ENCODE peak calls at places on chromosomes 6 and 20, in eight cellular contexts. One of them, this sample, is unnamed.

GRCh38 chr6:15826814-15827213 is 164.0 kb upstream of the DTNBP1 start:
- DNase-seq in germinal center: no peak
- DNase-seq in EL: no peak
- DNase-seq in kidney: no peak
- DNase-seq in iris pigment epithelial cell: no peak
- DNase-seq in activated T-cell treated with anti-CD3 and anti-CD28 coated beads, Interleukin-2, amount 50 U/mL, for 72 hours: no peak
- DNase-seq in tibial artery: no peak
- DNase-seq in fibroblast of lung: no peak
- DNase-seq in this sample: no peak

GRCh38 chr6:142926494-142927273 is 18.3 kb downstream of the HIVEP2 start:
- DNase-seq in germinal center: peak; percentile 84
- DNase-seq in EL: peak; percentile 93
- DNase-seq in kidney: peak; percentile 96
- DNase-seq in iris pigment epithelial cell: peak; percentile 95
- DNase-seq in activated T-cell treated with anti-CD3 and anti-CD28 coated beads, Interleukin-2, amount 50 U/mL, for 72 hours: peak; percentile 86
- DNase-seq in tibial artery: peak; percentile 92
- DNase-seq in fibroblast of lung: peak; percentile 94
- DNase-seq in this sample: peak; percentile 94

GRCh38 chr6:142013875-142014495 is 118.7 kb upstream of the GJE1 start:
- DNase-seq in germinal center: no peak
- DNase-seq in EL: peak; percentile 36
- DNase-seq in kidney: no peak
- DNase-seq in iris pigment epithelial cell: no peak
- DNase-seq in activated T-cell treated with anti-CD3 and anti-CD28 coated beads, Interleukin-2, amount 50 U/mL, for 72 hours: no peak
- DNase-seq in tibial artery: no peak
- DNase-seq in fibroblast of lung: no peak
- DNase-seq in this sample: no peak

GRCh38 chr20:4835244-4836177 is 113.8 kb downstream of the PRND start:
- DNase-seq in germinal center: no peak
- DNase-seq in EL: no peak
- DNase-seq in kidney: peak; percentile 82
- DNase-seq in iris pigment epithelial cell: no peak
- DNase-seq in activated T-cell treated with anti-CD3 and anti-CD28 coated beads, Interleukin-2, amount 50 U/mL, for 72 hours: no peak
- DNase-seq in tibial artery: peak; percentile 80
- DNase-seq in fibroblast of lung: peak; percentile 58
- DNase-seq in this sample: no peak

GRCh38 chr20:60116128-60116909 is 158.1 kb downstream of the CDH26 start:
- DNase-seq in germinal center: no peak
- DNase-seq in EL: no peak
- DNase-seq in kidney: no peak
- DNase-seq in iris pigment epithelial cell: no peak
- DNase-seq in activated T-cell treated with anti-CD3 and anti-CD28 coated beads, Interleukin-2, amount 50 U/mL, for 72 hours: no peak
- DNase-seq in tibial artery: no peak
- DNase-seq in fibroblast of lung: no peak
- DNase-seq in this sample: no peak

GRCh38 chr6:100382767-100383195 is 81.9 kb downstream of the SIM1 start:
- DNase-seq in germinal center: no peak
- DNase-seq in EL: no peak
- DNase-seq in kidney: no peak
- DNase-seq in iris pigment epithelial cell: no peak
- DNase-seq in activated T-cell treated with anti-CD3 and anti-CD28 coated beads, Interleukin-2, amount 50 U/mL, for 72 hours: no peak
- DNase-seq in tibial artery: no peak
- DNase-seq in fibroblast of lung: no peak
- DNase-seq in this sample: no peak

GRCh38 chr20:54161008-54161820 is 12.6 kb downstream of the CYP24A1 start:
- DNase-seq in germinal center: no peak
- DNase-seq in EL: no peak
- DNase-seq in kidney: no peak
- DNase-seq in iris pigment epithelial cell: no peak
- DNase-seq in activated T-cell treated with anti-CD3 and anti-CD28 coated beads, Interleukin-2, amount 50 U/mL, for 72 hours: no peak
- DNase-seq in tibial artery: no peak
- DNase-seq in fibroblast of lung: no peak
- DNase-seq in this sample: no peak

GRCh38 chr6:112235956-112236355 is 18.4 kb downstream of the LAMA4 start:
- DNase-seq in germinal center: no peak
- DNase-seq in EL: no peak
- DNase-seq in kidney: no peak
- DNase-seq in iris pigment epithelial cell: peak; percentile 97
- DNase-seq in activated T-cell treated with anti-CD3 and anti-CD28 coated beads, Interleukin-2, amount 50 U/mL, for 72 hours: peak; percentile 79
- DNase-seq in tibial artery: no peak
- DNase-seq in fibroblast of lung: peak; percentile 81
- DNase-seq in this sample: no peak

GRCh38 chr6:16596890-16597331 is 164.3 kb downstream of the ATXN1 start:
- DNase-seq in germinal center: no peak
- DNase-seq in EL: no peak
- DNase-seq in kidney: no peak
- DNase-seq in iris pigment epithelial cell: no peak
- DNase-seq in activated T-cell treated with anti-CD3 and anti-CD28 coated beads, Interleukin-2, amount 50 U/mL, for 72 hours: no peak
- DNase-seq in tibial artery: no peak
- DNase-seq in fibroblast of lung: no peak
- DNase-seq in this sample: no peak

GRCh38 chr20:61767776-61768494 is 297.7 kb downstream of the TAF4 start:
- DNase-seq in germinal center: no peak
- DNase-seq in EL: no peak
- DNase-seq in kidney: no peak
- DNase-seq in iris pigment epithelial cell: no peak
- DNase-seq in activated T-cell treated with anti-CD3 and anti-CD28 coated beads, Interleukin-2, amount 50 U/mL, for 72 hours: no peak
- DNase-seq in tibial artery: peak; percentile 35
- DNase-seq in fibroblast of lung: no peak
- DNase-seq in this sample: no peak

GRCh38 chr20:35315199-35316020 is 23.2 kb upstream of the FAM83C start:
- DNase-seq in germinal center: no peak
- DNase-seq in EL: no peak
- DNase-seq in kidney: no peak
- DNase-seq in iris pigment epithelial cell: no peak
- DNase-seq in activated T-cell treated with anti-CD3 and anti-CD28 coated beads, Interleukin-2, amount 50 U/mL, for 72 hours: no peak
- DNase-seq in tibial artery: no peak
- DNase-seq in fibroblast of lung: no peak
- DNase-seq in this sample: no peak

GRCh38 chr6:379367-380181 is 12.0 kb upstream of the IRF4 start:
- DNase-seq in germinal center: no peak
- DNase-seq in EL: no peak
- DNase-seq in kidney: peak; percentile 89
- DNase-seq in iris pigment epithelial cell: no peak
- DNase-seq in activated T-cell treated with anti-CD3 and anti-CD28 coated beads, Interleukin-2, amount 50 U/mL, for 72 hours: no peak
- DNase-seq in tibial artery: no peak
- DNase-seq in fibroblast of lung: no peak
- DNase-seq in this sample: peak; percentile 77

GRCh38 chr6:127690588-127690987 is 113.6 kb downstream of the C6orf58 start:
- DNase-seq in germinal center: no peak
- DNase-seq in EL: no peak
- DNase-seq in kidney: no peak
- DNase-seq in iris pigment epithelial cell: no peak
- DNase-seq in activated T-cell treated with anti-CD3 and anti-CD28 coated beads, Interleukin-2, amount 50 U/mL, for 72 hours: no peak
- DNase-seq in tibial artery: no peak
- DNase-seq in fibroblast of lung: no peak
- DNase-seq in this sample: no peak

GRCh38 chr20:59770270-59770669 is 163.2 kb downstream of the SYCP2 start:
- DNase-seq in germinal center: no peak
- DNase-seq in EL: no peak
- DNase-seq in kidney: no peak
- DNase-seq in iris pigment epithelial cell: no peak
- DNase-seq in activated T-cell treated with anti-CD3 and anti-CD28 coated beads, Interleukin-2, amount 50 U/mL, for 72 hours: no peak
- DNase-seq in tibial artery: no peak
- DNase-seq in fibroblast of lung: no peak
- DNase-seq in this sample: no peak

GRCh38 chr6:1688396-1688795 is 78.7 kb downstream of the FOXC1 start:
- DNase-seq in germinal center: no peak
- DNase-seq in EL: no peak
- DNase-seq in kidney: no peak
- DNase-seq in iris pigment epithelial cell: no peak
- DNase-seq in activated T-cell treated with anti-CD3 and anti-CD28 coated beads, Interleukin-2, amount 50 U/mL, for 72 hours: no peak
- DNase-seq in tibial artery: no peak
- DNase-seq in fibroblast of lung: no peak
- DNase-seq in this sample: no peak

GRCh38 chr6:21633511-21634109 is 40.1 kb downstream of the SOX4 start:
- DNase-seq in germinal center: no peak
- DNase-seq in EL: no peak
- DNase-seq in kidney: no peak
- DNase-seq in iris pigment epithelial cell: no peak
- DNase-seq in activated T-cell treated with anti-CD3 and anti-CD28 coated beads, Interleukin-2, amount 50 U/mL, for 72 hours: no peak
- DNase-seq in tibial artery: no peak
- DNase-seq in fibroblast of lung: no peak
- DNase-seq in this sample: no peak

GRCh38 chr6:38033442-38033982 is 214.0 kb downstream of the ZFAND3 start:
- DNase-seq in germinal center: no peak
- DNase-seq in EL: no peak
- DNase-seq in kidney: no peak
- DNase-seq in iris pigment epithelial cell: no peak
- DNase-seq in activated T-cell treated with anti-CD3 and anti-CD28 coated beads, Interleukin-2, amount 50 U/mL, for 72 hours: no peak
- DNase-seq in tibial artery: no peak
- DNase-seq in fibroblast of lung: no peak
- DNase-seq in this sample: no peak

GRCh38 chr20:18041462-18041861 is 16.3 kb downstream of the OVOL2 start:
- DNase-seq in germinal center: no peak
- DNase-seq in EL: no peak
- DNase-seq in kidney: no peak
- DNase-seq in iris pigment epithelial cell: no peak
- DNase-seq in activated T-cell treated with anti-CD3 and anti-CD28 coated beads, Interleukin-2, amount 50 U/mL, for 72 hours: no peak
- DNase-seq in tibial artery: peak; percentile 48
- DNase-seq in fibroblast of lung: no peak
- DNase-seq in this sample: no peak

GRCh38 chr20:40284611-40285010 is 404.4 kb downstream of the MAFB start:
- DNase-seq in germinal center: no peak
- DNase-seq in EL: no peak
- DNase-seq in kidney: no peak
- DNase-seq in iris pigment epithelial cell: no peak
- DNase-seq in activated T-cell treated with anti-CD3 and anti-CD28 coated beads, Interleukin-2, amount 50 U/mL, for 72 hours: no peak
- DNase-seq in tibial artery: no peak
- DNase-seq in fibroblast of lung: no peak
- DNase-seq in this sample: no peak

GRCh38 chr6:159513914-159514313 is 179.1 kb downstream of the SOD2 start:
- DNase-seq in germinal center: no peak
- DNase-seq in EL: no peak
- DNase-seq in kidney: no peak
- DNase-seq in iris pigment epithelial cell: no peak
- DNase-seq in activated T-cell treated with anti-CD3 and anti-CD28 coated beads, Interleukin-2, amount 50 U/mL, for 72 hours: no peak
- DNase-seq in tibial artery: no peak
- DNase-seq in fibroblast of lung: no peak
- DNase-seq in this sample: no peak

GRCh38 chr20:2814587-2815051 is at the start of gene C20orf141:
- DNase-seq in germinal center: no peak
- DNase-seq in EL: peak; percentile 100
- DNase-seq in kidney: peak; percentile 80
- DNase-seq in iris pigment epithelial cell: peak; percentile 98
- DNase-seq in activated T-cell treated with anti-CD3 and anti-CD28 coated beads, Interleukin-2, amount 50 U/mL, for 72 hours: no peak
- DNase-seq in tibial artery: no peak
- DNase-seq in fibroblast of lung: peak; percentile 96
- DNase-seq in this sample: no peak

GRCh38 chr6:66538548-66539135 is 831.6 kb upstream of the EYS start:
- DNase-seq in germinal center: no peak
- DNase-seq in EL: no peak
- DNase-seq in kidney: no peak
- DNase-seq in iris pigment epithelial cell: no peak
- DNase-seq in activated T-cell treated with anti-CD3 and anti-CD28 coated beads, Interleukin-2, amount 50 U/mL, for 72 hours: no peak
- DNase-seq in tibial artery: no peak
- DNase-seq in fibroblast of lung: no peak
- DNase-seq in this sample: no peak

GRCh38 chr6:95248501-95248900 is 328.8 kb upstream of the MANEA start:
- DNase-seq in germinal center: no peak
- DNase-seq in EL: no peak
- DNase-seq in kidney: no peak
- DNase-seq in iris pigment epithelial cell: peak; percentile 75
- DNase-seq in activated T-cell treated with anti-CD3 and anti-CD28 coated beads, Interleukin-2, amount 50 U/mL, for 72 hours: no peak
- DNase-seq in tibial artery: no peak
- DNase-seq in fibroblast of lung: peak; percentile 74
- DNase-seq in this sample: no peak

GRCh38 chr6:158284340-158285210 is 27.7 kb upstream of the TULP4 start:
- DNase-seq in germinal center: no peak
- DNase-seq in EL: peak; percentile 72
- DNase-seq in kidney: no peak
- DNase-seq in iris pigment epithelial cell: peak; percentile 82
- DNase-seq in activated T-cell treated with anti-CD3 and anti-CD28 coated beads, Interleukin-2, amount 50 U/mL, for 72 hours: no peak
- DNase-seq in tibial artery: no peak
- DNase-seq in fibroblast of lung: peak; percentile 97
- DNase-seq in this sample: no peak

GRCh38 chr20:64112691-64113443 is 5.5 kb upstream of the NPBWR2 start:
- DNase-seq in germinal center: no peak
- DNase-seq in EL: no peak
- DNase-seq in kidney: peak; percentile 66
- DNase-seq in iris pigment epithelial cell: no peak
- DNase-seq in activated T-cell treated with anti-CD3 and anti-CD28 coated beads, Interleukin-2, amount 50 U/mL, for 72 hours: no peak
- DNase-seq in tibial artery: peak; percentile 46
- DNase-seq in fibroblast of lung: no peak
- DNase-seq in this sample: no peak

GRCh38 chr6:119830494-119831295 is 481.1 kb upstream of the MAN1A1 start:
- DNase-seq in germinal center: no peak
- DNase-seq in EL: no peak
- DNase-seq in kidney: no peak
- DNase-seq in iris pigment epithelial cell: no peak
- DNase-seq in activated T-cell treated with anti-CD3 and anti-CD28 coated beads, Interleukin-2, amount 50 U/mL, for 72 hours: no peak
- DNase-seq in tibial artery: no peak
- DNase-seq in fibroblast of lung: peak; percentile 29
- DNase-seq in this sample: no peak

GRCh38 chr6:44452725-44453124 is 65.2 kb downstream of the CDC5L start:
- DNase-seq in germinal center: no peak
- DNase-seq in EL: peak; percentile 79
- DNase-seq in kidney: no peak
- DNase-seq in iris pigment epithelial cell: peak; percentile 81
- DNase-seq in activated T-cell treated with anti-CD3 and anti-CD28 coated beads, Interleukin-2, amount 50 U/mL, for 72 hours: no peak
- DNase-seq in tibial artery: no peak
- DNase-seq in fibroblast of lung: peak; percentile 48
- DNase-seq in this sample: no peak

GRCh38 chr6:30682181-30683117 is 4.0 kb downstream of the PPP1R18 start:
- DNase-seq in germinal center: peak; percentile 84
- DNase-seq in EL: peak; percentile 92
- DNase-seq in kidney: peak; percentile 94
- DNase-seq in iris pigment epithelial cell: peak; percentile 93
- DNase-seq in activated T-cell treated with anti-CD3 and anti-CD28 coated beads, Interleukin-2, amount 50 U/mL, for 72 hours: peak; percentile 90
- DNase-seq in tibial artery: peak; percentile 93
- DNase-seq in fibroblast of lung: peak; percentile 94
- DNase-seq in this sample: peak; percentile 85

GRCh38 chr6:7264686-7265384 is 48.2 kb downstream of the SSR1 start:
- DNase-seq in germinal center: no peak
- DNase-seq in EL: no peak
- DNase-seq in kidney: peak; percentile 41
- DNase-seq in iris pigment epithelial cell: no peak
- DNase-seq in activated T-cell treated with anti-CD3 and anti-CD28 coated beads, Interleukin-2, amount 50 U/mL, for 72 hours: no peak
- DNase-seq in tibial artery: peak; percentile 42
- DNase-seq in fibroblast of lung: no peak
- DNase-seq in this sample: no peak

GRCh38 chr6:45514454-45514853 is 136.7 kb upstream of the SUPT3H start:
- DNase-seq in germinal center: no peak
- DNase-seq in EL: peak; percentile 14
- DNase-seq in kidney: no peak
- DNase-seq in iris pigment epithelial cell: peak; percentile 84
- DNase-seq in activated T-cell treated with anti-CD3 and anti-CD28 coated beads, Interleukin-2, amount 50 U/mL, for 72 hours: no peak
- DNase-seq in tibial artery: no peak
- DNase-seq in fibroblast of lung: no peak
- DNase-seq in this sample: no peak

GRCh38 chr6:169702640-169703246 is 817 bp downstream of the C6orf120 start:
- DNase-seq in germinal center: peak; percentile 40
- DNase-seq in EL: no peak
- DNase-seq in kidney: no peak
- DNase-seq in iris pigment epithelial cell: no peak
- DNase-seq in activated T-cell treated with anti-CD3 and anti-CD28 coated beads, Interleukin-2, amount 50 U/mL, for 72 hours: peak; percentile 56
- DNase-seq in tibial artery: no peak
- DNase-seq in fibroblast of lung: no peak
- DNase-seq in this sample: peak; percentile 46

GRCh38 chr20:9572690-9573089 is 58.3 kb downstream of the LAMP5 start:
- DNase-seq in germinal center: no peak
- DNase-seq in EL: no peak
- DNase-seq in kidney: no peak
- DNase-seq in iris pigment epithelial cell: no peak
- DNase-seq in activated T-cell treated with anti-CD3 and anti-CD28 coated beads, Interleukin-2, amount 50 U/mL, for 72 hours: no peak
- DNase-seq in tibial artery: no peak
- DNase-seq in fibroblast of lung: no peak
- DNase-seq in this sample: no peak

GRCh38 chr6:163599136-163599535 is 184.6 kb downstream of the QKI start:
- DNase-seq in germinal center: no peak
- DNase-seq in EL: no peak
- DNase-seq in kidney: no peak
- DNase-seq in iris pigment epithelial cell: no peak
- DNase-seq in activated T-cell treated with anti-CD3 and anti-CD28 coated beads, Interleukin-2, amount 50 U/mL, for 72 hours: no peak
- DNase-seq in tibial artery: no peak
- DNase-seq in fibroblast of lung: no peak
- DNase-seq in this sample: no peak